ENCODE peak calls at places on chromosome 2, in seven cellular contexts. L, F, R, J, E, H and Q are unnamed samples. For H3K4me1, the result is how much of the 10 kb centered on the place peaks cover.

GRCh38 chr2:174752403-174753037 is 11.8 kb downstream of the CHRNA1 start:
- DNase-seq in L (no peak), F (no peak), R (no peak), J (no peak), E (no peak), H (no peak), Q (no peak)

GRCh38 chr2:191250400-191250799 is 5.2 kb downstream of the MYO1B start:
- DNase-seq in L (no peak), F (peak), R (no peak), J (no peak), E (no peak), H (no peak), Q (no peak)

GRCh38 chr2:223751012-223751411 is 86.4 kb downstream of the AP1S3 start:
- DNase-seq in L (no peak), F (peak), R (no peak), J (no peak), E (no peak), H (no peak), Q (no peak)

GRCh38 chr2:230384986-230385385 is 31.0 kb upstream of the SP100 start:
- DNase-seq in L (no peak), F (no peak), R (no peak), J (no peak), E (no peak), H (no peak), Q (no peak)

GRCh38 chr2:117936871-117937428 is 76.9 kb downstream of the CCDC93 start:
- DNase-seq in L (no peak), F (no peak), R (no peak), J (no peak), E (no peak), H (no peak), Q (no peak)

GRCh38 chr2:86584164-86584913 is 21.1 kb upstream of the CHMP3 start:
- DNase-seq in L (no peak), F (no peak), R (no peak), J (no peak), E (no peak), H (no peak), Q (no peak)

GRCh38 chr2:176130153-176130916 is 830 bp downstream of the HOXD8 start:
- DNase-seq in L (peak), F (no peak), R (no peak), J (no peak), E (peak), H (no peak), Q (no peak)

GRCh38 chr2:118095610-118096009 is 7.3 kb downstream of the INSIG2 start:
- DNase-seq in L (peak), F (no peak), R (no peak), J (no peak), E (no peak), H (no peak), Q (no peak)

GRCh38 chr2:120771556-120772208 is 36.0 kb downstream of the GLI2 start:
- DNase-seq in L (peak), F (peak), R (no peak), J (no peak), E (peak), H (no peak), Q (no peak)

GRCh38 chr2:219081701-219082331 is 21.1 kb upstream of the IHH start:
- DNase-seq in L (no peak), F (no peak), R (no peak), J (no peak), E (no peak), H (no peak), Q (no peak)

GRCh38 chr2:122251153-122251552 is 495.7 kb downstream of the TSN start:
- DNase-seq in L (no peak), F (no peak), R (no peak), J (no peak), E (no peak), H (no peak), Q (no peak)

GRCh38 chr2:70095833-70096670 is 8.8 kb downstream of the PCBP1 start:
- DNase-seq in L (no peak), F (no peak), R (no peak), J (no peak), E (no peak), H (no peak), Q (no peak)

GRCh38 chr2:74685408-74685807 is 31.4 kb downstream of the SEMA4F start:
- DNase-seq in L (no peak), F (no peak), R (no peak), J (no peak), E (no peak), H (no peak), Q (no peak)

GRCh38 chr2:190407662-190408537 is at the start of gene MFSD6:
- DNase-seq in L (peak), F (no peak), R (no peak), J (peak), E (peak), H (no peak), Q (peak)

GRCh38 chr2:168025487-168026203 is 221.8 kb downstream of the STK39 start:
- DNase-seq in L (no peak), F (no peak), R (no peak), J (no peak), E (no peak), H (no peak), Q (no peak)

GRCh38 chr2:217653240-217653639 is 349.6 kb downstream of the TNS1 start:
- DNase-seq in L (no peak), F (peak), R (peak), J (no peak), E (peak), H (peak), Q (no peak)

GRCh38 chr2:111534816-111535803 is 348.9 kb downstream of the ANAPC1 start:
- DNase-seq in L (no peak), F (peak), R (no peak), J (no peak), E (peak), H (no peak), Q (no peak)

GRCh38 chr2:230346921-230347533 is 20.0 kb downstream of the SP140L start:
- DNase-seq in L (no peak), F (peak), R (no peak), J (no peak), E (no peak), H (no peak), Q (no peak)

GRCh38 chr2:205650450-205650849 is 31.9 kb upstream of the NRP2 start:
- DNase-seq in L (peak), F (peak), R (no peak), J (peak), E (no peak), H (no peak), Q (no peak)

GRCh38 chr2:238517209-238517608 is 90.5 kb downstream of the ASB1 start:
- DNase-seq in L (no peak), F (no peak), R (no peak), J (no peak), E (no peak), H (no peak), Q (no peak)

GRCh38 chr2:3648652-3649177 is 9.3 kb upstream of the ALLC start:
- DNase-seq in L (no peak), F (no peak), R (no peak), J (no peak), E (no peak), H (no peak), Q (no peak)

GRCh38 chr2:3611611-3612010 is 16.7 kb downstream of the COLEC11 start:
- DNase-seq in L (no peak), F (no peak), R (no peak), J (no peak), E (no peak), H (no peak), Q (peak)

GRCh38 chr2:54122939-54123338 is 7.5 kb downstream of the ACYP2 start:
- DNase-seq in L (no peak), F (peak), R (peak), J (no peak), E (no peak), H (peak), Q (no peak)

GRCh38 chr2:201502713-201503112 is 51.2 kb downstream of the STRADB start:
- DNase-seq in L (no peak), F (no peak), R (no peak), J (no peak), E (no peak), H (no peak), Q (no peak)

GRCh38 chr2:5121677-5122076 is 570.5 kb upstream of the SOX11 start:
- DNase-seq in L (no peak), F (no peak), R (no peak), J (no peak), E (no peak), H (no peak), Q (no peak)

GRCh38 chr2:85648619-85649018 is 19.4 kb downstream of the SFTPB start:
- DNase-seq in L (peak), F (peak), R (no peak), J (no peak), E (no peak), H (no peak), Q (no peak)

GRCh38 chr2:235868224-235868623 is 300.0 kb downstream of the GBX2 start:
- DNase-seq in L (no peak), F (peak), R (no peak), J (no peak), E (no peak), H (no peak), Q (no peak)

GRCh38 chr2:199933466-199933865 is 21.8 kb downstream of the TYW5 start:
- DNase-seq in L (no peak), F (no peak), R (no peak), J (no peak), E (no peak), H (no peak), Q (no peak)

GRCh38 chr2:99187011-99187410 is 6.0 kb downstream of the MRPL30 start:
- DNase-seq in L (no peak), F (no peak), R (no peak), J (no peak), E (no peak), H (no peak), Q (no peak)

GRCh38 chr2:180893752-180894151 is 86.7 kb upstream of the UBE2E3 start:
- DNase-seq in L (no peak), F (no peak), R (no peak), J (no peak), E (no peak), H (no peak), Q (no peak)

GRCh38 chr2:133591164-133591563 is 22.9 kb upstream of the NCKAP5 start:
- DNase-seq in L (peak), F (no peak), R (no peak), J (no peak), E (peak), H (no peak), Q (peak)

GRCh38 chr2:241272722-241273551 is 42.5 kb downstream of the HDLBP start:
- DNase-seq in L (peak), F (peak), R (no peak), J (peak), E (peak), H (peak), Q (peak)

GRCh38 chr2:176178271-176178806 is 10.1 kb upstream of the HOXD1 start:
- DNase-seq in L (no peak), F (no peak), R (no peak), J (no peak), E (peak), H (peak), Q (no peak)

GRCh38 chr2:131039908-131040660 is 53.2 kb downstream of the FAM168B start:
- DNase-seq in L (no peak), F (peak), R (no peak), J (no peak), E (no peak), H (no peak), Q (no peak)

GRCh38 chr2:233075966-233076339 is 15.8 kb downstream of the INPP5D start:
- DNase-seq in L (no peak), F (no peak), R (no peak), J (no peak), E (peak), H (no peak), Q (peak)

GRCh38 chr2:189681903-189682302 is 7.4 kb downstream of the ANKAR start:
- DNase-seq in L (no peak), F (peak), R (no peak), J (no peak), E (no peak), H (no peak), Q (no peak)

GRCh38 chr2:96866149-96866548 is 3.7 kb downstream of the SEMA4C start:
- DNase-seq in L (no peak), F (no peak), R (no peak), J (no peak), E (no peak), H (no peak), Q (no peak)

GRCh38 chr2:105906481-105906880 is 161.8 kb downstream of the NCK2 start:
- DNase-seq in L (no peak), F (no peak), R (no peak), J (no peak), E (no peak), H (no peak), Q (no peak)

GRCh38 chr2:23549051-23549450 is 164.1 kb downstream of the KLHL29 start:
- DNase-seq in L (no peak), F (no peak), R (no peak), J (no peak), E (no peak), H (no peak), Q (no peak)

GRCh38 chr2:197304556-197305011 is 6.0 kb downstream of the ANKRD44 start:
- DNase-seq in L (no peak), F (no peak), R (no peak), J (no peak), E (no peak), H (no peak), Q (no peak)
- H3K4me1 ChIP-seq in L (under half), F (under half), R (under half), J (under half), E (under half), H (under half), Q (under half)

DNA sequence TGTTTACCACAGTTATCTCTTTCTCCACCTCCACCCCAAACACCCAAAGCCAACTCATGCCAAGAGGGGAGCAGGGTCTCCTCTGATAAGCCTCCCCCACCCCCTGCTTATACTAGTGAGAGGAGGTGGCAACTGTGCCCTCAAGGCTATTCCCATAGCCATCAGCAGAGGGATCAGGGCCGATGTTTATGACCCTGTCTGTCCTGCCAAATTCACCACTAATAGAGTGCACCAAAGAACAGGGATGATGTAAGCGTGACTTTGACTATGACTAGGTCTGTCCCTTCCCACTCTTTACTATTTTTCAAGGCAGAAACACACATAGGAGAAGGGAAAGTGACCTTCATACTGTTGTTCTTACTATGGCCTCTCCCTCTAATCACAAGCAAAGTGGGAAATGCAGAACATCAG is 74.6 kb downstream of the CLHC1 start:
- DNase-seq in L (no peak), F (peak), R (no peak), J (no peak), E (no peak), H (no peak), Q (no peak)
- H3K4me1 ChIP-seq in L (under half), F (half or more), R (under half), J (under half), E (under half), H (half or more), Q (half or more)

GRCh38 chr2:173161040-173161439 is 85.4 kb downstream of the MAP3K20 start:
- DNase-seq in L (no peak), F (peak), R (no peak), J (peak), E (no peak), H (no peak), Q (no peak)
- H3K4me1 ChIP-seq in L (under half), F (under half), R (under half), J (under half), E (under half), H (under half), Q (under half)

DNA sequence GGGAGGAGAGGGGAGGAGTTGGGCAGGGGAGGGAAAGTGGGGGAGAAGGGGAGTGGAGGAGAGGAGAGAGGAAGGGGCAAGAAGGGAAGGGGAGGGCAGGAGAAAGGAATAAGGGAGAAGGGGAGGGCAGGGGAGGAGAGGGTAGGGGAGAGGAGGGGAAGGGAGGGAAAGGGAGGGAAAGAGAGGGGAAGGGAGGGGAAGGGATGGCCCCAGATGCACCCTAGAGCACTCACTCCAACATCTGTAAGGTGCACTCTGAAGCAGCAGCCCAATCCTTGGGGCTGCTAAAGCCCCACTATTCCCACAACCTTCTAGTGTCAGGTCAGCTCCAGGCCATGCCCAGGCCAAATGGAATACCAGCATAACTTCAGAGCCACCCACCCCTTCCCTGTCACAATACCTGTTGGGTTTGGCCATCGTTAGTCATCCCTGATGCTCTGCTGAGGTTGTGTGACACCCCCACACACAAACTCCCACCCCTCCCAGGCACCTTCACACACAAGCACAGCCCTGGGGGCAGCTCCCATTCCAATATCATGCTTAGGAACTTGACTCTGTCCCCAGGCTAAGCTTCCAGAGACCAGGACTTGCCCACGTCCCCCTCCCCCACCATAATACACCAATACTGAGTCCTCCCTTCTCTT is 55.6 kb upstream of the PKDCC start:
- DNase-seq in L (no peak), F (no peak), R (no peak), J (no peak), E (no peak), H (no peak), Q (no peak)
- H3K4me1 ChIP-seq in L (under half), F (under half), R (under half), J (under half), E (under half), H (under half), Q (under half)

GRCh38 chr2:169571571-169571970 is 2.1 kb downstream of the FASTKD1 start:
- DNase-seq in L (no peak), F (no peak), R (no peak), J (no peak), E (no peak), H (no peak), Q (no peak)
- H3K4me1 ChIP-seq in L (under half), F (under half), R (under half), J (under half), E (under half), H (under half), Q (under half)